ENCODE peak calls at places on chromosomes 6 and 20, in four cellular contexts. B is H1, S is H9, I is IMR-90. T is an unnamed sample.

GRCh38 chr20:18188446-18188845 is 50.8 kb downstream of the KAT14 start:
- DNase-seq in B (no peak), S (no peak), I (peak), T (no peak)

GRCh38 chr20:14617123-14617522 is 279.7 kb upstream of the FLRT3 start:
- DNase-seq in I (no peak), S (no peak), B (no peak), T (no peak)

GRCh38 chr6:71028236-71028876 is 71.5 kb upstream of the B3GAT2 start:
- DNase-seq in B (no peak), I (no peak), S (peak), T (peak)

GRCh38 chr6:128657181-128657580 is 136.8 kb upstream of the PTPRK start:
- DNase-seq in B (no peak), I (peak), S (no peak), T (no peak)

GRCh38 chr20:41748051-41748450 is 129.9 kb upstream of the CHD6 start:
- DNase-seq in I (no peak), S (no peak), B (no peak), T (peak)

GRCh38 chr6:150717419-150717818 is 117.7 kb downstream of the PLEKHG1 start:
- DNase-seq in S (peak), I (no peak), B (no peak), T (peak)

GRCh38 chr6:168043193-168043847 is 35.7 kb downstream of the FRMD1 start:
- DNase-seq in B (no peak), S (no peak), I (no peak), T (no peak)

GRCh38 chr6:11869656-11870340 is 91.2 kb upstream of the ADTRP start:
- DNase-seq in B (no peak), S (no peak), I (peak), T (no peak)

GRCh38 chr6:68777956-68778355 is 142.9 kb downstream of the ADGRB3 start:
- DNase-seq in S (no peak), B (no peak), I (peak), T (no peak)

GRCh38 chr20:43895235-43895634 is 19.4 kb upstream of the TOX2 start:
- DNase-seq in I (peak), B (no peak), S (no peak), T (no peak)

GRCh38 chr6:3724451-3725144 is 26.9 kb downstream of the PXDC1 start:
- DNase-seq in I (no peak), B (no peak), S (no peak), T (no peak)

GRCh38 chr20:37179671-37180524 is 550 bp upstream of the MROH8 start:
- DNase-seq in S (no peak), I (peak), B (no peak), T (peak)

GRCh38 chr20:44104807-44105517 is 82.0 kb downstream of the JPH2 start:
- DNase-seq in S (no peak), B (no peak), I (peak), T (no peak)

GRCh38 chr20:54267510-54268003 is 59.7 kb downstream of the PFDN4 start:
- DNase-seq in B (peak), S (peak), I (peak), T (peak)

GRCh38 chr6:84728602-84729001 is 35.8 kb downstream of the TBX18 start:
- DNase-seq in B (no peak), S (no peak), I (peak), T (peak)

GRCh38 chr6:111558690-111559192 is 46.9 kb downstream of the TRAF3IP2 start:
- DNase-seq in S (no peak), B (no peak), I (no peak), T (no peak)

GRCh38 chr20:36093025-36093803 is 61.3 kb upstream of the EPB41L1 start:
- DNase-seq in I (no peak), B (no peak), S (no peak), T (no peak)

GRCh38 chr6:148118303-148118702 is 224.3 kb upstream of the SASH1 start:
- DNase-seq in I (no peak), S (no peak), B (no peak), T (no peak)

GRCh38 chr20:24786646-24787045 is 162.4 kb upstream of the CST7 start:
- DNase-seq in I (no peak), B (no peak), S (no peak), T (no peak)

GRCh38 chr20:24785141-24785924 is 163.7 kb upstream of the CST7 start:
- DNase-seq in I (peak), B (no peak), S (no peak), T (no peak)

GRCh38 chr20:24787621-24788020 is 161.4 kb upstream of the CST7 start:
- DNase-seq in B (no peak), I (no peak), S (no peak), T (no peak)

GRCh38 chr20:24786096-24786495 is 163.0 kb upstream of the CST7 start:
- DNase-seq in I (no peak), S (no peak), B (no peak), T (no peak)

DNA sequence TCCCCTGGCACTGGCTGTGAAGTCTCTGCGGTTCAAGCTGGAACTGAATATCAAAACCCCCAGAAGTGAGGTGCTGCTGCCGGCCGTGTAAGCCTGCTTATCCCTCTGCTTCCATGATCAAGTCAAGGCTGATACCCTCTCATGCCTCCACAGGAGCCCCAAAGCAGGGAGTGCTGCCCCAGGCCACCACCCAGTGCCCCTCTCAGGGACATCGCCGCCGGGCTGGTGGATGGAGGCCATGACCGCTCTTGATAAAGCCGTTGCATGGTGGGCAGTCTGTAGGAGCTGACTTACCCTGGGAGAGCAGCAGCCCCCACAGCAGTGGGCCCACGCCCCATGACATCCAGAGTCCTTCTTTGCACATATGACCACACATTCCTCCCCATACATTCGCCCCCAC is 162.0 kb upstream of the CST7 start:
- DNase-seq in I (no peak), S (no peak), B (no peak), T (no peak)
- H2AK5ac ChIP-seq in I (no peak), S (no peak), B (no peak), T (no peak)

GRCh38 chr20:48467622-48468021 is 360.2 kb downstream of the PREX1 start:
- DNase-seq in S (peak), I (no peak), B (no peak), T (peak)
- H4K5ac ChIP-seq in S (peak), I (no peak), B (no peak), T (no peak)

GRCh38 chr6:35929601-35930000 is 8.7 kb upstream of the SRPK1 start:
- DNase-seq in S (no peak), B (no peak), I (no peak), T (no peak)

GRCh38 chr6:35922139-35922554 is 1.2 kb upstream of the SRPK1 start:
- DNase-seq in S (no peak), I (no peak), B (no peak), T (no peak)

GRCh38 chr6:35924146-35924545 is 3.2 kb upstream of the SRPK1 start:
- DNase-seq in S (no peak), I (no peak), B (no peak), T (no peak)

GRCh38 chr6:35926509-35927215 is 5.8 kb upstream of the SRPK1 start:
- DNase-seq in B (no peak), S (no peak), I (no peak), T (no peak)

GRCh38 chr6:35925961-35926360 is 5.1 kb upstream of the SRPK1 start:
- DNase-seq in S (no peak), I (no peak), B (no peak), T (no peak)
- H2AK5ac ChIP-seq in S (no peak), I (no peak), B (no peak), T (no peak)

GRCh38 chr6:36769161-36769675 is 70.0 kb downstream of the CPNE5 start:
- DNase-seq in B (peak), I (peak), S (no peak), T (peak)

GRCh38 chr6:36769676-36770499 is 69.4 kb downstream of the CPNE5 start:
- DNase-seq in S (no peak), I (peak), B (no peak), T (peak)

GRCh38 chr6:36765190-36765941 is 67.7 kb downstream of the RAB44 start:
- DNase-seq in I (no peak), B (no peak), S (no peak), T (no peak)

GRCh38 chr6:36765943-36766648 is 68.5 kb downstream of the RAB44 start:
- DNase-seq in B (peak), S (peak), I (peak), T (peak)

DNA sequence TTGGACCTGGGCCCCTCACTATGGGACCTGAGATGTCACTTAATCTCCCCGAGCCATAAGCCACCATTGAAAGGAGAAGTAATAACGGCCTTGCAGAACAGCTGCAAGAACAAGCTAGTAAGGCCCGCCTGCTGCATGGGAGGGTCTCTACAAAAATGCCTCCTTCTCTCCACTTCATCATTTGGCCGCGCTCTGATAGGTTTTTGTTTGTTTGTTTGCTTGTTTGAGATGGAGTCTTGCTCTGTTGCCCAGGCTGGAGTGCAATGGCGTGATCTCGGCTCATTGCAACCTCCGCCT is 69.0 kb downstream of the RAB44 start:
- DNase-seq in S (no peak), I (no peak), B (no peak), T (no peak)
- H4K5ac ChIP-seq in S (no peak), I (no peak), B (no peak), T (no peak)

GRCh38 chr6:157609117-157609516 is 213.9 kb upstream of the SNX9 start:
- DNase-seq in B (no peak), I (no peak), S (no peak), T (no peak)
- H2AK5ac ChIP-seq in B (peak), I (no peak), S (no peak), T (no peak)

GRCh38 chr20:24208652-24209051 is 220.1 kb upstream of the GGTLC1 start:
- DNase-seq in I (no peak), S (peak), B (no peak), T (peak)
- H4K5ac ChIP-seq in I (no peak), S (no peak), B (no peak), T (no peak)

DNA sequence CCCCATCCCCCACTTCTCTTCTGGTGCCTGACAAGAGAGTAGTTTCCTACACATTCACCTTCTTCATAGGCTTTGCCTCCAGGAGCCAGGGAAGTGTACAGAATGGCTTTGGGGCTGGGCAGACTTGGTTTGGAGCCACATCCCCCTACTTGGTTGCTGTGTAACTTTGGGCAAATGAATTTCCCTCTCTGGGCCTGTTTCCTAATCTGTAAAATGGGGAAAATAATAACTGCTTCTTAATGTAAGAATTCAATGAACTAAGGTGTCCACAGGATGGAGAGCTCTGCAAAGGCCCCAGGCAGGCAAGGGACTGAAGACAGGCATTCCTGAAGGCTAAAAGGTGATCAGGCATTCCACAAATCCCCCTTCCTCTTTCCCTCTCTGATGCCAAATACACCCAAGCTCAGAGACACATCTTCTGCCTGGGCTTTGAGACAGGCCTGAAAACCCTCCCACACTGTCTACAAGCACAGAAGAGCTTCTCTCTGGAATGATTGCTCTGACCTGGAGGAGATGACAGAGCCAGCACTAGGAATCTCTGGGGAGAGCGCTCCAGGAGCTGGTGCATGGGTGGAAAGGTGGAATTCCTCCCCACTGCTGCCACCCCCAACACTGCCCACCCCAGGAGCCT is 6.9 kb upstream of the C20orf203 start:
- DNase-seq in I (no peak), B (no peak), S (no peak), T (peak)
- H2AK5ac ChIP-seq in I (no peak), B (no peak), S (no peak), T (peak)

GRCh38 chr6:73672290-73672689 is 18.5 kb upstream of the SLC17A5 start:
- DNase-seq in S (no peak), I (no peak), B (no peak), T (no peak)
- H4K5ac ChIP-seq in S (no peak), I (no peak), B (no peak), T (no peak)

T was measured in mesendoderm.